ENCODE peak calls at places on chromosomes 12 and 14, in seven cellular contexts. H is HCT116, B is Panc1, F is K562, V is GM12878, A is GM23338, X is HL-60. N is an unnamed sample.

GRCh38 chr12:130658561-130658960 is 57.5 kb downstream of the RIMBP2 start:
- DNase-seq in V (no peak), B (no peak), F (no peak), A (no peak), X (no peak), H (no peak), N (no peak)

GRCh38 chr14:64536488-64537245 is 3.9 kb upstream of the HSPA2 start:
- DNase-seq in V (no peak), B (no peak), A (peak), F (no peak), X (no peak), H (no peak), N (peak)

GRCh38 chr12:41932470-41932991 is 212.1 kb downstream of the GXYLT1 start:
- DNase-seq in B (no peak), H (no peak), V (no peak), F (peak), X (peak), A (peak), N (no peak)

GRCh38 chr12:124914392-124915248 is at the start of gene UBC:
- DNase-seq in F (peak), X (peak), A (peak), H (peak), V (no peak), B (no peak), N (peak)

GRCh38 chr14:63678538-63678937 is 36.9 kb upstream of the WDR89 start:
- DNase-seq in X (no peak), B (no peak), F (no peak), A (no peak), V (no peak), H (no peak), N (no peak)

GRCh38 chr12:56224954-56225353 is 812 bp downstream of the NABP2 start:
- DNase-seq in A (no peak), F (no peak), V (no peak), X (no peak), H (no peak), B (no peak), N (no peak)

GRCh38 chr12:104454997-104455396 is 1.8 kb upstream of the CHST11 start:
- DNase-seq in A (no peak), H (peak), B (no peak), V (no peak), X (no peak), F (no peak), N (no peak)

GRCh38 chr12:116376354-116377193 is 99.1 kb upstream of the MED13L start:
- DNase-seq in V (no peak), A (no peak), F (no peak), B (no peak), H (no peak), X (no peak), N (no peak)

GRCh38 chr12:18275974-18276373 is 14.7 kb downstream of the PIK3C2G start:
- DNase-seq in A (no peak), B (no peak), V (no peak), F (no peak), H (peak), X (no peak), N (no peak)

GRCh38 chr12:128753438-128753837 is 70.3 kb downstream of the SLC15A4 start:
- DNase-seq in X (no peak), B (no peak), F (no peak), H (no peak), A (no peak), V (no peak), N (no peak)

GRCh38 chr14:77903233-77903632 is 103.3 kb downstream of the ADCK1 start:
- DNase-seq in B (no peak), H (no peak), A (no peak), X (no peak), F (no peak), V (no peak), N (no peak)

GRCh38 chr12:124341645-124342069 is 46.8 kb downstream of the RFLNA start:
- DNase-seq in H (no peak), B (no peak), F (no peak), A (no peak), X (no peak), V (no peak), N (no peak)

GRCh38 chr14:45199246-45199645 is 53.8 kb downstream of the MIS18BP1 start:
- DNase-seq in F (no peak), X (no peak), A (no peak), H (no peak), V (no peak), B (no peak), N (no peak)

GRCh38 chr12:132710062-132710421 is 600 bp upstream of the PGAM5 start:
- DNase-seq in H (no peak), B (no peak), F (no peak), A (peak), V (no peak), X (no peak), N (no peak)

GRCh38 chr12:12020762-12021161 is 50.0 kb upstream of the BCL2L14 start:
- DNase-seq in B (no peak), F (no peak), A (no peak), H (no peak), X (no peak), V (no peak), N (no peak)

GRCh38 chr14:103574707-103575285 is 12.0 kb downstream of the COA8 start:
- DNase-seq in X (no peak), H (no peak), F (no peak), B (no peak), A (no peak), V (no peak), N (no peak)

GRCh38 chr12:64611430-64612286 is 1.4 kb downstream of the RASSF3 start:
- DNase-seq in H (no peak), B (no peak), X (peak), A (no peak), V (no peak), F (no peak), N (no peak)

GRCh38 chr12:116361404-116362223 is 84.1 kb upstream of the MED13L start:
- DNase-seq in H (no peak), V (no peak), X (no peak), A (no peak), F (no peak), B (no peak), N (no peak)

GRCh38 chr12:15520083-15520482 is 197.8 kb downstream of the PTPRO start:
- DNase-seq in V (no peak), F (no peak), A (peak), B (no peak), X (no peak), H (no peak), N (no peak)

GRCh38 chr12:4449862-4450222 is 4.2 kb upstream of the FGF6 start:
- DNase-seq in B (no peak), V (no peak), H (no peak), A (no peak), X (no peak), F (no peak), N (no peak)

GRCh38 chr12:107144990-107145389 is 51.6 kb upstream of the CRY1 start:
- DNase-seq in X (no peak), A (no peak), V (no peak), F (no peak), H (no peak), B (no peak), N (no peak)

GRCh38 chr12:119796292-119796691 is 80.8 kb downstream of the CIT start:
- DNase-seq in F (no peak), H (no peak), X (no peak), B (no peak), A (no peak), V (no peak), N (no peak)

GRCh38 chr12:56867216-56867615 is 67.0 kb downstream of the SDR9C7 start:
- DNase-seq in V (no peak), B (no peak), A (peak), X (no peak), H (no peak), F (no peak), N (no peak)

GRCh38 chr12:121001841-121002483 is 14.3 kb downstream of the C12orf43 start:
- DNase-seq in B (no peak), F (no peak), V (no peak), X (no peak), A (no peak), H (no peak), N (no peak)

GRCh38 chr14:67532606-67532997 is 488 bp upstream of the PLEKHH1 start:
- DNase-seq in H (no peak), B (no peak), F (no peak), V (no peak), X (no peak), A (no peak), N (no peak)

GRCh38 chr12:30988086-30988485 is 61.5 kb downstream of the TSPAN11 start:
- DNase-seq in F (no peak), X (no peak), H (no peak), V (no peak), A (no peak), B (no peak), N (no peak)

GRCh38 chr12:116533343-116534248 is 25.6 kb upstream of the MAP1LC3B2 start:
- DNase-seq in X (peak), B (peak), A (peak), F (peak), H (peak), V (no peak), N (no peak)

GRCh38 chr14:73576391-73576790 is 7.4 kb downstream of the ACOT2 start:
- DNase-seq in X (no peak), H (no peak), B (no peak), A (no peak), V (no peak), F (no peak), N (no peak)

GRCh38 chr12:64567570-64567969 is 42.7 kb upstream of the RASSF3 start:
- DNase-seq in A (no peak), X (no peak), B (no peak), H (no peak), V (no peak), F (no peak), N (no peak)

GRCh38 chr12:98294426-98294825 is 221.0 kb upstream of the TMPO start:
- DNase-seq in F (no peak), V (no peak), B (no peak), X (no peak), H (no peak), A (no peak), N (no peak)

GRCh38 chr14:59481407-59482119 is 2.6 kb downstream of the L3HYPDH start:
- DNase-seq in V (no peak), X (no peak), A (no peak), H (no peak), F (no peak), B (no peak), N (peak)

GRCh38 chr12:53120685-53121525 is 17.6 kb downstream of the SOAT2 start:
- DNase-seq in F (peak), A (no peak), X (no peak), H (no peak), B (no peak), V (no peak), N (no peak)

GRCh38 chr14:31785574-31785973 is 224.4 kb downstream of the NUBPL start:
- DNase-seq in A (no peak), V (no peak), F (no peak), H (no peak), X (no peak), B (no peak), N (no peak)

GRCh38 chr14:31792726-31793125 is 231.5 kb downstream of the NUBPL start:
- DNase-seq in F (no peak), B (no peak), H (no peak), X (no peak), V (no peak), A (no peak), N (no peak)

GRCh38 chr14:31787377-31787776 is 226.2 kb downstream of the NUBPL start:
- DNase-seq in H (peak), B (no peak), F (peak), A (no peak), V (no peak), X (no peak), N (peak)

DNA sequence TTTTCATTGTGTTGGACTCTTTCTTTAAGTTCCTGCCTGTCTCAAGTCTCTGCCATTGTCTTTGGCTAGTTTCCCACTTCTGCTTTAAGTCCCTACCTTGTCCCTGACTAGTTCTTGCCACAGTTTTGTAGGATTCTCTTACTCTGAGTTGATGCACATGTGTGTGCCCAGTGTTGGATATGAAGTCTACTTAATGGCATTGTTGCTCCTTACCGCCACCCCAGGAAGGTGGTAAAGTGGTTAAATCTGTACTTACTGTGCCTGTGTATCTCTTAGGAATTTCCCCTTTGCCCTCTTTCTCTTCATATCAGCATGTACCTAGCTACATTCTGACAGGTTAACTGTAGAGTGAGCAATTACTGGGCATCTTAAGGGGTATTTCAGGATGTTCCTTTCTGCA is 227.1 kb downstream of the NUBPL start:
- DNase-seq in B (no peak), V (no peak), A (no peak), H (no peak), X (no peak), F (no peak), N (no peak)
- TF ChIP-seq REST in B (no peak), V (no peak), A (no peak), H (no peak), X (no peak), F (no peak), N (no peak)

GRCh38 chr14:47715330-47715729 is 39.9 kb upstream of the MDGA2 start:
- DNase-seq in A (no peak), H (peak), X (no peak), B (no peak), V (no peak), F (no peak), N (no peak)
- TF ChIP-seq REST in A (no peak), H (no peak), X (no peak), B (no peak), V (no peak), F (no peak), N (no peak)

GRCh38 chr14:54366726-54367707 is 29.8 kb upstream of the CDKN3 start:
- DNase-seq in H (peak), X (peak), A (peak), F (peak), V (no peak), B (peak), N (peak)
- TF ChIP-seq REST in H (no peak), X (no peak), A (no peak), F (no peak), V (no peak), B (no peak), N (no peak)

GRCh38 chr12:48029811-48030650 is 25.8 kb upstream of the COL2A1 start:
- DNase-seq in H (no peak), A (no peak), F (no peak), B (no peak), V (no peak), X (peak), N (no peak)
- TF ChIP-seq REST in H (no peak), A (no peak), F (no peak), B (no peak), V (no peak), X (no peak), N (no peak)

GRCh38 chr12:80135624-80136023 is 36.3 kb downstream of the OTOGL start:
- DNase-seq in V (no peak), X (no peak), B (no peak), A (no peak), H (no peak), F (no peak), N (no peak)

GRCh38 chr12:80129895-80130535 is 30.7 kb downstream of the OTOGL start:
- DNase-seq in B (no peak), H (no peak), F (no peak), V (no peak), X (no peak), A (no peak), N (no peak)
- TF ChIP-seq REST in B (no peak), H (no peak), F (no peak), V (no peak), X (no peak), A (no peak), N (no peak)

GRCh38 chr12:106086696-106087095 is 52.1 kb downstream of the NUAK1 start:
- DNase-seq in A (no peak), B (no peak), X (no peak), V (no peak), H (no peak), F (no peak), N (no peak)
- TF ChIP-seq REST in A (no peak), B (no peak), X (no peak), V (no peak), H (no peak), F (no peak), N (no peak)

GRCh38 chr14:60867503-60868172 is 113.2 kb downstream of the TRMT5 start:
- DNase-seq in X (no peak), A (no peak), V (no peak), F (no peak), B (no peak), H (no peak), N (no peak)
- TF ChIP-seq REST in X (no peak), A (no peak), V (no peak), F (no peak), B (no peak), H (no peak), N (no peak)

GRCh38 chr12:93784339-93785086 is 107.3 kb downstream of the CRADD start:
- DNase-seq in H (peak), F (no peak), V (no peak), A (no peak), X (no peak), B (no peak), N (peak)
- TF ChIP-seq REST in H (no peak), F (no peak), V (no peak), A (no peak), X (no peak), B (no peak), N (no peak)

DNA sequence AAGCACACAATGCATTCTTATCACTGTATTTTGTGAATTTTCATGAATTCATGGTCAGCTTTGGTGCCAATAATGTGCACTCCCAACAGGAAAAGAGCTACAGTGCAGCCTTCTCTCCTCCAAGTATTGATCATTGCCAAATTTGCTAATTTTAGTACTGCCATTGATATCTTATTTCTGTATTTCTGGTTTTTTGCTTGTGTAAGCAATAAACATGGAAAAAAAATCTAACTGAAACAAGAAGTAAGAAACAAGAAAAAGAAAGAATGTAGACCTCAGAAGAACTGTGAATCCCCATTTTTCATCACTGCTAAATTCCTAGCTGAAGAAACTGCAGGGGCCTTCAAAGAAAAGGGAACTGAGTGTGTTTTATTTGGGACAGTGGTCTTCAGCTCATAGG is 161.2 kb downstream of the METTL25 start:
- DNase-seq in V (no peak), A (no peak), F (no peak), H (no peak), B (no peak), X (no peak), N (no peak)
- TF ChIP-seq REST in V (no peak), A (no peak), F (no peak), H (no peak), B (no peak), X (no peak), N (no peak)

N was measured in HepG2.